ENCODE peak calls at places on chromosomes 16 and 17, in six cellular contexts. One of them, this sample, is unnamed.

GRCh38 chr17:50634123-50634914 is at the start of gene ABCC3:
- DNase-seq in NAMALWA: no peak
- DNase-seq in left colon: peak; percentile 79
- DNase-seq in activated T-cell treated with anti-CD3 and anti-CD28 coated beads for 1 hour: no peak
- DNase-seq in effector CD8-positive, alpha-beta T cell: no peak
- DNase-seq in trophoblast cell: no peak
- DNase-seq in this sample: no peak

GRCh38 chr16:306911-307370 is 24.0 kb downstream of the PDIA2 start:
- DNase-seq in NAMALWA: no peak
- DNase-seq in left colon: no peak
- DNase-seq in activated T-cell treated with anti-CD3 and anti-CD28 coated beads for 1 hour: no peak
- DNase-seq in effector CD8-positive, alpha-beta T cell: no peak
- DNase-seq in trophoblast cell: no peak
- DNase-seq in this sample: no peak

GRCh38 chr16:73313950-73314349 is 266.0 kb upstream of the ZFHX3 start:
- DNase-seq in NAMALWA: no peak
- DNase-seq in left colon: no peak
- DNase-seq in activated T-cell treated with anti-CD3 and anti-CD28 coated beads for 1 hour: no peak
- DNase-seq in effector CD8-positive, alpha-beta T cell: no peak
- DNase-seq in trophoblast cell: no peak
- DNase-seq in this sample: no peak

GRCh38 chr17:6365187-6365943 is 69.6 kb downstream of the AIPL1 start:
- DNase-seq in NAMALWA: no peak
- DNase-seq in left colon: no peak
- DNase-seq in activated T-cell treated with anti-CD3 and anti-CD28 coated beads for 1 hour: no peak
- DNase-seq in effector CD8-positive, alpha-beta T cell: no peak
- DNase-seq in trophoblast cell: no peak
- DNase-seq in this sample: no peak

GRCh38 chr17:3732171-3732570 is 8.5 kb downstream of the HASPIN start:
- DNase-seq in NAMALWA: peak; percentile 26
- DNase-seq in left colon: no peak
- DNase-seq in activated T-cell treated with anti-CD3 and anti-CD28 coated beads for 1 hour: no peak
- DNase-seq in effector CD8-positive, alpha-beta T cell: no peak
- DNase-seq in trophoblast cell: no peak
- DNase-seq in this sample: no peak

GRCh38 chr16:54434859-54435258 is 148.3 kb upstream of the IRX3 start:
- DNase-seq in NAMALWA: no peak
- DNase-seq in left colon: no peak
- DNase-seq in activated T-cell treated with anti-CD3 and anti-CD28 coated beads for 1 hour: no peak
- DNase-seq in effector CD8-positive, alpha-beta T cell: no peak
- DNase-seq in trophoblast cell: no peak
- DNase-seq in this sample: no peak

GRCh38 chr17:47949197-47949759 is 7.9 kb downstream of the PNPO start:
- DNase-seq in NAMALWA: peak; percentile 82
- DNase-seq in left colon: peak; percentile 89
- DNase-seq in activated T-cell treated with anti-CD3 and anti-CD28 coated beads for 1 hour: peak; percentile 79
- DNase-seq in effector CD8-positive, alpha-beta T cell: peak; percentile 70
- DNase-seq in trophoblast cell: peak; percentile 54
- DNase-seq in this sample: peak; percentile 82

GRCh38 chr17:71428897-71429296 is 691.9 kb upstream of the SOX9 start:
- DNase-seq in NAMALWA: no peak
- DNase-seq in left colon: no peak
- DNase-seq in activated T-cell treated with anti-CD3 and anti-CD28 coated beads for 1 hour: no peak
- DNase-seq in effector CD8-positive, alpha-beta T cell: no peak
- DNase-seq in trophoblast cell: no peak
- DNase-seq in this sample: no peak

GRCh38 chr17:39606434-39607056 is 1.2 kb downstream of the NEUROD2 start:
- DNase-seq in NAMALWA: no peak
- DNase-seq in left colon: no peak
- DNase-seq in activated T-cell treated with anti-CD3 and anti-CD28 coated beads for 1 hour: no peak
- DNase-seq in effector CD8-positive, alpha-beta T cell: no peak
- DNase-seq in trophoblast cell: no peak
- DNase-seq in this sample: no peak